ENCODE peak calls at places on chromosomes 5 and 9, in four cellular contexts. T, M, H and O are unnamed samples.

GRCh38 chr5:73797142-73797530 is 171.1 kb downstream of the ARHGEF28 start:
- DNase-seq in H (no peak), T (no peak), M (peak), O (no peak)

GRCh38 chr5:79020861-79021561 is 35.9 kb upstream of the ARSB start:
- DNase-seq in H (peak), M (peak), T (peak), O (peak)

GRCh38 chr5:72110401-72111013 is 3.2 kb downstream of the MAP1B start:
- DNase-seq in M (no peak), H (no peak), T (no peak), O (no peak)

GRCh38 chr5:54160329-54160728 is 150.0 kb downstream of the ARL15 start:
- DNase-seq in T (no peak), M (no peak), H (no peak), O (no peak)

GRCh38 chr5:69091771-69092170 is 2.0 kb upstream of the SLC30A5 start:
- DNase-seq in M (no peak), T (no peak), H (no peak), O (no peak)

GRCh38 chr5:112923148-112923917 is 1.3 kb upstream of the REEP5 start:
- DNase-seq in T (no peak), H (no peak), M (no peak), O (no peak)

GRCh38 chr5:124951105-124951504 is 204.7 kb upstream of the ZNF608 start:
- DNase-seq in T (no peak), H (no peak), M (no peak), O (no peak)

GRCh38 chr5:83924891-83925290 is 204.2 kb upstream of the HAPLN1 start:
- DNase-seq in T (no peak), H (no peak), M (no peak), O (no peak)

GRCh38 chr5:133918316-133918715 is 50.1 kb downstream of the C5orf15 start:
- DNase-seq in T (no peak), H (no peak), M (no peak), O (no peak)

GRCh38 chr5:133918731-133919130 is 49.7 kb downstream of the C5orf15 start:
- DNase-seq in T (no peak), M (no peak), H (no peak), O (no peak)

GRCh38 chr5:133921069-133921468 is 47.4 kb downstream of the C5orf15 start:
- DNase-seq in M (no peak), H (no peak), T (no peak), O (no peak)

GRCh38 chr5:133916914-133917313 is 51.5 kb downstream of the C5orf15 start:
- DNase-seq in H (no peak), T (no peak), M (no peak), O (no peak)

GRCh38 chr5:133919148-133920136 is 49.0 kb downstream of the C5orf15 start:
- DNase-seq in H (no peak), M (no peak), T (no peak), O (no peak)
- TF ChIP-seq CTCF in H (no peak), M (no peak), T (no peak), O (no peak)

DNA sequence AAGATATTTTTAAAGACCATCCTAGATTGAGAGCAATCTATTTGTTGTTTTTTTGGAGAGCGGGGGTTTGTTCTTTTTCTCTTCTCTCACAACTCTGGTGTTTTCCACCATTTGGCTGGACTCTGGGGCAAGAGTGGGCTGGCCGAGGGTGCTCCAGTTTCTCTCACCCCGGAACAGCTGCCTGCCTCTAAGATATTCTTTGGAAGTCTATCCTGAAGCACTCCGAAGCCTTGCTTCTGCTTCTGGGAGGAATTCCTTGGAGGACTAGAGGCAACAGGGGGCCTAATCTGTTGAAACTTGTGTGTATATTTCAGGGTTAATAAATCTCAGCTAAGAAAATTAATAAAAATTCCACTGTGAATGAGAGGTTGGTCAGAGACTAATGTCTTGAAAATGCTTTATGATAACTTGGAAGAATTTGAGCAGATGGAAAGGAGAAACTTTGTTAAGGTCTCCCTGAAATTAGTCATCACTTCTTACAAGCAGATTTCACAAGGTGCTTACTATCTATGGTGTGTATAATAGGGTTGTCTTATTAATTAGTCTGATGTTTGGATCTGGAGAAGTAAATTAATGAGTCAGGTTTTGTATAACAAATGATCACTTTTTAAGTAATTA is 3.9 kb downstream of the MAN2A1 start:
- DNase-seq in M (peak), T (no peak), H (no peak), O (no peak)
- H3K4me3 ChIP-seq in M (no peak), T (no peak), H (peak), O (no peak)

DNA sequence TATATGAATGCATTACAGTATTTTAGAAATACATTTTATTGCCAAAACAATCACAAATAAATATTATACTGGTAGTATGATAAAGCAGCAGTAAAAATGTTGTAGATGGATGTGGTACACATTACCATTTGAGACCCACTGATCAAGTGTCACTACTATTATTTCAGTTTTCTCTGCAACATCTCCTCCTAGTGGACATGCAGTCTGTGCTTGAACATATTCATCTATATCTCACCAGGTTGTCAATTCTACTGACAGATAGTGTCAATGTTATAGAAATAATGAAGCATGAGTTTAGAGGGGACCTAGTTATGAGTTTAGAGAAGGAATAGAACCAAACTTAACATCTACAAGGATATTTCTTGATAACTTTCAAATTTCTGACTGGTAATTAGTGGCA is 39.2 kb upstream of the ELOVL7 start:
- DNase-seq in H (no peak), M (peak), T (peak), O (no peak)
- TF ChIP-seq CTCF in H (no peak), M (peak), T (peak), O (no peak)

DNA sequence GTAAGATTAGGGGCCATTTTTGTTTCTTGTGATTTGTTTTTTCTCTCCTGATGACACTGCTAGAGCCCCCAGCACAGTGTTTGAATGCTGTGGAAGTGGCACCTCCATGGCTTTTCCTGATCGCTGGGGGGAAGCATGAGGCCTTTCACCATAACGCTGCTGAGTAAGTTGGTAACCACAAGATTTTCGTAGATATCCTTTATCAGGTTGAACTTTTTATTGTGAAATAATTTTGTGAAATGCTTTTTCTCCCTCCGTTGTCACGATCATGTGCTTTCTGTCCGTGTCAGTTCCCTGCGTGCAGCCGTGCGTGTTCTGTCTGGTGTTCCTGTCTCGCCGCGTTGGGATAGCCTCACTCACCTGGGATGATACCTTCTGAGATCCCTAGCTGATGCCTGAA is 59.4 kb downstream of the EHMT1 start:
- DNase-seq in H (no peak), M (no peak), T (no peak), O (no peak)
- H3K4me3 ChIP-seq in H (no peak), M (no peak), T (no peak), O (no peak)

DNA sequence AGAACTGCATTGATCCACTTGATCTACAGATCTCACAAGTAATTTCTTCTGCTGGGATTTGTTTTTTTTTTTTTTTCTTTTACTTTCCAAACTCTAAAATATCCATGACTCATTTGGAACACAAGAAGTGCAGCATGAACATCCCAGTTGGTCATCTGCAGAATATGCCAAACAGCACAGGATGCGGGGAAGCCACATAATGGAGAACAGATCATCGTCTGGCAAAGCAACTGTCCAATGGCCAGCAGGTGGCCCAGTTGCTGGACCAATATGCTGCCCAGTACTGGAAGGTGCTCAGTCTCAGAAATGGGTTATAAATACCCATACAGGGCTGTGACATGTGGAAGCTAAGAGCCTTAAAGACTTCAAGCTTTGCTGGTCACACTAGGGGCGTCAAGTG is 221.3 kb upstream of the TAS2R1 start:
- DNase-seq in T (no peak), M (peak), H (no peak), O (no peak)
- TF ChIP-seq CTCF in T (peak), M (peak), H (no peak), O (no peak)

GRCh38 chr9:130445268-130445983 is 665 bp downstream of the ASS1 start:
- DNase-seq in T (peak), M (peak), H (no peak), O (no peak)
- H3K4me3 ChIP-seq in T (peak), M (peak), H (peak), O (peak)

GRCh38 chr5:61289241-61289640 is 42.8 kb upstream of the ZSWIM6 start:
- DNase-seq in H (no peak), T (no peak), M (no peak), O (no peak)
- TF ChIP-seq CTCF in H (no peak), T (no peak), M (no peak), O (no peak)

GRCh38 chr5:1107167-1108007 is 4.5 kb downstream of the SLC12A7 start:
- DNase-seq in T (peak), H (no peak), M (no peak), O (no peak)
- H3K4me3 ChIP-seq in T (no peak), H (no peak), M (no peak), O (no peak)

DNA sequence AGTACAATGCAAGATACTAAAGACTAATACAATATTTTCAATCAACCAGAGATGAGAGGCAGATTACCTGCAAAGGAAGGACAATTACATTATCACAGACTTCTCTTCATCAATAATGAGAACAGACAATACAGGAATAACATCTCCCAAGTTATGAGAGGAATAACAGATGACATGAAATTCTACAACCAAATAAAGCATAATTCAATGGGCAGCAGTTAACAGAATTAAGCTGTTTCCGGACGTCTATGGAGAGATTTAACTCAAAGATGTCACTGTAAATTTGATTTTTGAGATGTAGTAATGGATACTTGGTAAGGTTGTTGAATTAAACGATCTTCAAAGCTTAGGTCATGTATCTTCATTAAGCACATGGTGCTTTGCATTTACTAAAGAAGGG is 19.8 kb upstream of the PARP8 start:
- DNase-seq in H (no peak), M (no peak), T (no peak), O (no peak)
- TF ChIP-seq CTCF in H (no peak), M (no peak), T (no peak), O (no peak)

DNA sequence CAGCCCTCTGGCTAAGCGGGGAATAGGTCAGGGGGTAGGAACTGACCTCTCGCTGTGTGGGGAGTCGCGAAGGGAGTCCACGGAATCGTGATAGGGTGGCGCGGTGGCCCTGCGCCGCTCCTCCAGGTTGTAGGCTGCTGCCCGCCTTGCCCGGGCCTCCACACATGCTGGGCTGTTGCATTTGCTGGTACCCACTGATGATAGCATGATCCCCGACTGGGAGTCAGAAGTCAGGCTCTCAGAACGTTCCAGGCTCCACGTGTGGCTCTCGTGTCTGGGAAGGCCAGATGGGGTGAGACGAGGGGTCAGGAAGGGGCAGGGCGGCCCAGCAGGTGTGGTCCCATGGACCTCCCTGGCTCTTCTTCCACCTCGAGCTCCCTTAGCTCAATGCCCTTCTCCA is 56.0 kb downstream of the PSD2 start:
- DNase-seq in H (no peak), M (no peak), T (no peak), O (no peak)
- H3K4me3 ChIP-seq in H (no peak), M (no peak), T (no peak), O (no peak)